ENCODE peak calls at places on chromosomes 1 and 21, in four cellular contexts. P is activated effector memory CD4-positive, alpha-beta T cell treated with Interleukin-2 at 50 U/mL for 16 hours; J is GM23338; V is uterus. Y is an unnamed sample.

GRCh38 chr1:7808253-7808844 is 24.3 kb downstream of the PER3 start:
- DNase-seq in P (no peak), J (peak; percentile 63), V (no peak), Y (peak; percentile 25)

GRCh38 chr1:201307760-201308499 is 24.6 kb downstream of the PKP1 start:
- DNase-seq in P (no peak), J (no peak), V (no peak), Y (no peak)

GRCh38 chr1:160665330-160666078 is 18.7 kb upstream of the SLAMF1 start:
- DNase-seq in P (no peak), J (peak; percentile 6), V (no peak), Y (no peak)

GRCh38 chr1:209900734-209901133 is 37.3 kb upstream of the SYT14 start:
- DNase-seq in P (no peak), J (no peak), V (no peak), Y (no peak)

GRCh38 chr21:32298148-32298559 is 501 bp upstream of the MRAP start:
- DNase-seq in P (no peak), J (no peak), V (no peak), Y (no peak)

GRCh38 chr1:118973536-118974160 is 14.5 kb downstream of the TBX15 start:
- DNase-seq in P (no peak), J (no peak), V (no peak), Y (no peak)

GRCh38 chr1:209884665-209885117 is 53.3 kb upstream of the SYT14 start:
- DNase-seq in P (no peak), J (no peak), V (peak; percentile 59), Y (peak; percentile 39)

GRCh38 chr1:24688033-24688432 is 44.9 kb downstream of the SRRM1 start:
- DNase-seq in P (no peak), J (no peak), V (no peak), Y (no peak)

GRCh38 chr1:35181790-35182455 is 11.0 kb downstream of the SFPQ start:
- DNase-seq in P (no peak), J (no peak), V (no peak), Y (no peak)

GRCh38 chr1:153946622-153947246 is at the start of gene DENND4B:
- DNase-seq in P (peak; percentile 60), J (peak; percentile 95), V (peak; percentile 82), Y (peak; percentile 100)

GRCh38 chr1:230382060-230382491 is 44.1 kb downstream of the PGBD5 start:
- DNase-seq in P (no peak), J (peak; percentile 64), V (no peak), Y (peak; percentile 63)

GRCh38 chr1:226332947-226333346 is 24.0 kb upstream of the LIN9 start:
- DNase-seq in P (no peak), J (no peak), V (no peak), Y (no peak)

GRCh38 chr1:54499097-54500029 is 48.7 kb upstream of the ACOT11 start:
- DNase-seq in P (no peak), J (peak; percentile 90), V (peak; percentile 41), Y (peak; percentile 75)

Y was measured in iPS-NIHi11.